ENCODE peak calls at places on chromosomes 4 and X, in seven cellular contexts. W is heart right ventricle; C is trophoblast cell; X is CD8-positive, alpha-beta memory T cell; A is tibial nerve; E is aorta; V is HL-60. I is an unnamed sample.

GRCh38 chrX:40273356-40274050 is 175.7 kb upstream of the BCOR start:
- DNase-seq in C (peak; percentile 60), E (peak; percentile 76), V (no peak), X (no peak), A (no peak), W (peak; percentile 35), I (no peak)

GRCh38 chr4:185890196-185890595 is 78.2 kb upstream of the SORBS2 start:
- DNase-seq in X (no peak), W (no peak), E (no peak), C (peak; percentile 86), A (no peak), V (no peak), I (no peak)

GRCh38 chrX:151754042-151754419 is 19.5 kb downstream of the CNGA2 start:
- DNase-seq in X (no peak), E (peak; percentile 50), C (peak; percentile 31), V (no peak), W (no peak), A (no peak), I (peak; percentile 91)

GRCh38 chrX:71215335-71215912 is 7.6 kb upstream of the GJB1 start:
- DNase-seq in X (no peak), C (no peak), A (no peak), E (no peak), V (no peak), W (no peak), I (no peak)

GRCh38 chr4:25523405-25523804 is 132.2 kb upstream of the SLC34A2 start:
- DNase-seq in C (no peak), X (no peak), V (no peak), E (no peak), W (no peak), A (no peak), I (no peak)

GRCh38 chr4:85210353-85210752 is 243.9 kb upstream of the WDFY3 start:
- DNase-seq in W (no peak), A (no peak), C (peak; percentile 64), V (no peak), X (no peak), E (no peak), I (peak; percentile 55)

GRCh38 chrX:115972717-115973116 is 197.8 kb upstream of the AGTR2 start:
- DNase-seq in X (no peak), C (no peak), E (no peak), V (no peak), A (no peak), W (no peak), I (no peak)

GRCh38 chr4:53992785-53993184 is 71.6 kb downstream of the CHIC2 start:
- DNase-seq in W (no peak), V (no peak), C (no peak), X (no peak), A (no peak), E (no peak), I (no peak)

GRCh38 chr4:36128689-36129088 is 115.6 kb downstream of the ARAP2 start:
- DNase-seq in X (no peak), A (no peak), C (peak; percentile 8), V (no peak), E (no peak), W (no peak), I (no peak)

GRCh38 chr4:121072080-121072835 is at the start of gene NDNF:
- DNase-seq in A (peak; percentile 33), X (peak; percentile 39), V (peak; percentile 43), E (peak; percentile 51), C (peak; percentile 25), W (peak; percentile 44), I (peak; percentile 22)

GRCh38 chrX:48696301-48697181 is at the start of gene SUV39H1:
- DNase-seq in C (peak; percentile 85), V (peak; percentile 66), W (peak; percentile 86), E (peak; percentile 91), A (peak; percentile 65), X (peak; percentile 86), I (peak; percentile 86)

GRCh38 chr4:183097251-183098079 is 1.6 kb upstream of the WWC2 start:
- DNase-seq in W (peak; percentile 16), C (no peak), E (peak; percentile 53), A (peak; percentile 19), V (no peak), X (no peak), I (no peak)
- H3K4me3 ChIP-seq in W (peak overlapping the region; percentile 56), C (peak overlapping the region; percentile 82), E (peak overlapping the region; percentile 79), A (peak overlapping the region; percentile 74), V (peak overlapping the region; percentile 53), X (no peak overlapping the region), I (peak overlapping the region; percentile 68)

GRCh38 chrX:129959493-129959832 is 23.0 kb upstream of the BCORL1 start:
- DNase-seq in W (no peak), X (no peak), A (no peak), C (peak; percentile 52), V (no peak), E (no peak), I (no peak)

GRCh38 chrX:129957241-129958099 is 25.0 kb upstream of the BCORL1 start:
- DNase-seq in E (peak; percentile 84), X (no peak), W (peak; percentile 62), V (peak; percentile 61), C (peak; percentile 64), A (peak; percentile 32), I (peak; percentile 48)

GRCh38 chrX:129956765-129957164 is 25.7 kb upstream of the BCORL1 start:
- DNase-seq in A (no peak), V (no peak), X (no peak), W (no peak), C (no peak), E (no peak), I (no peak)

GRCh38 chrX:129961180-129962083 is 21.0 kb upstream of the BCORL1 start:
- DNase-seq in W (peak; percentile 23), C (peak; percentile 63), A (no peak), E (peak; percentile 66), V (no peak), X (peak; percentile 49), I (peak; percentile 34)

GRCh38 chrX:129958814-129959492 is 23.5 kb upstream of the BCORL1 start:
- DNase-seq in C (no peak), W (no peak), X (no peak), V (no peak), E (no peak), A (no peak), I (no peak)
- H3K4me3 ChIP-seq in C (no peak overlapping the region), W (no peak overlapping the region), X (no peak overlapping the region), V (no peak overlapping the region), E (no peak overlapping the region), A (no peak overlapping the region), I (no peak overlapping the region)

GRCh38 chr4:133152330-133152791 is 3.3 kb downstream of the PCDH10 start:
- DNase-seq in V (no peak), W (no peak), C (peak; percentile 56), A (no peak), X (no peak), E (peak; percentile 42), I (no peak)

GRCh38 chr4:133151681-133152329 is 2.7 kb downstream of the PCDH10 start:
- DNase-seq in A (no peak), X (no peak), C (peak; percentile 18), W (no peak), V (no peak), E (peak; percentile 45), I (no peak)

GRCh38 chr4:133151301-133151680 is 2.2 kb downstream of the PCDH10 start:
- DNase-seq in W (no peak), E (no peak), C (no peak), A (no peak), X (no peak), V (no peak), I (no peak)

GRCh38 chr4:133154725-133155124 is 5.6 kb downstream of the PCDH10 start:
- DNase-seq in W (no peak), C (peak; percentile 62), E (no peak), A (no peak), V (no peak), X (no peak), I (no peak)

DNA sequence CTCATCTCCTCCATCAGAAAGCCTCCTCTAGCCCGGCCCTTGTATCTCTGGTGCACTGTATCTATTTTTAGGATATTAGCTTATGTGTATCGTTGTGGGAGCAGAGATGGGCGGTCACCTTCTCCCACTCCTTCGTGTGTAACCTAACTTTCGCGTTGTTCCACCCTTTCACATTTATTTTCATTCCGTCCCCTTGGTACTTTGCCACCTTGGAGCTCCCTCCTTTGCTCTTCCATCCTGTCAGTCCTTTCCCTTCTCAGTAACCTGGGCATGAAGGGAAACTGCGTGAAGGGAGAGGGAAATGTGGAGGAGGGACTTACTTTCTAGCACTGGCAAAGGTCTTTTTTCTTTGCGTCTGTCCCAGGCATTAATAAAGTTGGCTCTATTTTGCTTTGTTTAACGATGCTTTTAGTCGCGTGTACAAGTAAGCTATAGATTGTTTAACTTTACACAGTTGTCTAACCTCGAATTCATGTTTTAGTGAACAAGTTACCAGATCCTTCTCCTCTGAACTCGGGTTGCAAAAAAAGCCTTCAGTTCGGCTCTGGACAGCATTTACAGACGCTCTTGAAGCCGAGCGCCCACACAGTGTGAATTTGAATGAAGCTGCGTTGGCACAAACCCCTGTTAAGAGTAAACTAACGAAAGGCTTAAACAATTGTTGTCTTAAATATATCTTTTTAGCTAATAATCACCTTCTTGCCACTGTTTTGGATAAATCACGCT is 3.9 kb downstream of the PCDH10 start:
- DNase-seq in X (no peak), W (no peak), A (no peak), E (no peak), C (no peak), V (no peak), I (no peak)
- H3K4me3 ChIP-seq in X (no peak overlapping the region), W (peak overlapping the region; percentile 8), A (peak overlapping the region; percentile 45), E (peak overlapping the region; percentile 44), C (peak overlapping the region; percentile 73), V (no peak overlapping the region), I (no peak overlapping the region)

GRCh38 chr4:2799444-2799911 is 6.6 kb downstream of the SH3BP2 start:
- DNase-seq in V (no peak), W (peak; percentile 23), X (no peak), C (no peak), E (peak; percentile 62), A (no peak), I (no peak)

GRCh38 chr4:2798399-2799301 is 5.8 kb downstream of the SH3BP2 start:
- DNase-seq in A (no peak), C (peak; percentile 32), E (peak; percentile 87), X (no peak), W (peak; percentile 80), V (no peak), I (no peak)

GRCh38 chr4:2800691-2801596 is 8.1 kb downstream of the SH3BP2 start:
- DNase-seq in X (no peak), E (peak; percentile 92), C (peak; percentile 44), W (peak; percentile 82), V (peak; percentile 81), A (peak; percentile 58), I (peak; percentile 33)

GRCh38 chr4:2797545-2798305 is 4.8 kb downstream of the SH3BP2 start:
- DNase-seq in W (no peak), A (no peak), C (no peak), V (no peak), E (no peak), X (no peak), I (no peak)

GRCh38 chr4:2799971-2800690 is 7.2 kb downstream of the SH3BP2 start:
- DNase-seq in C (no peak), A (no peak), X (no peak), E (peak; percentile 60), W (no peak), V (peak; percentile 17), I (no peak)
- H3K4me3 ChIP-seq in C (no peak overlapping the region), A (peak overlapping the region; percentile 6), X (no peak overlapping the region), E (no peak overlapping the region), W (peak overlapping the region; percentile 8), V (peak overlapping the region; percentile 34), I (no peak overlapping the region)

DNA sequence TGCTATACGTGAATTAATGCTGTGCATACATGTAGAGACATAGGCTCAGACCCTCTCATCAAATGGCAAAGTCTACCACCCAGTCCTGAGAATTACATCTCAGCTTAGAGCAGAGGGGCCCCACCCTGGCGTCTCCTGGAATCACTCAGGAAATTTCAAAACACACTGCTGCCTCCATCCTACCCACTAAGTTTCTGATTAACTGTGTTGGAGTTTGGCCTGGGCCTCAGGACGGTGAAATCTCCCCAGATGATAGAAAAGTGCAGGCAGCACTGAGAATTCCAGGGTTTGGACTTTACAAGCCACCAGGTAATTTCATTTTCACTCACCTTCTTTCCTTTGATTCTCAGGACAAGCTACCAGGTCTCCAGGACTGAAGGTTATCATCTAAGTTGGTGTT is 3.3 kb upstream of the FAM9C start:
- DNase-seq in C (no peak), E (no peak), V (no peak), X (no peak), W (no peak), A (no peak), I (no peak)
- H3K4me3 ChIP-seq in C (no peak overlapping the region), E (no peak overlapping the region), V (no peak overlapping the region), X (no peak overlapping the region), W (no peak overlapping the region), A (no peak overlapping the region), I (no peak overlapping the region)